ENCODE peak calls at places on chromosome 15, in four cellular contexts. E is aorta, S is tibial artery, W is SJSA1. K is an unnamed sample.

GRCh38 chr15:65336767-65337435 is 32.4 kb downstream of the RNU5B-1 start:
- DNase-seq in E (no peak), S (no peak), W (no peak), K (no peak)

GRCh38 chr15:38038659-38039442 is 104.4 kb downstream of the TMCO5A start:
- DNase-seq in E (no peak), S (no peak), W (peak; percentile 19), K (no peak)

GRCh38 chr15:83310521-83311456 is 26.3 kb upstream of the BNC1 start:
- DNase-seq in E (no peak), S (no peak), W (no peak), K (no peak)

GRCh38 chr15:23647421-23648375 is at the start of gene MAGEL2:
- DNase-seq in E (no peak), S (no peak), W (no peak), K (peak; percentile 28)

GRCh38 chr15:95278532-95279265 is 1047.3 kb downstream of the MCTP2 start:
- DNase-seq in E (no peak), S (no peak), W (peak; percentile 21), K (no peak)

GRCh38 chr15:93985925-93986324 is 245.4 kb upstream of the MCTP2 start:
- DNase-seq in E (no peak), S (no peak), W (no peak), K (no peak)

GRCh38 chr15:20349774-20350498 is 191.7 kb downstream of the GOLGA6L6 start:
- DNase-seq in E (peak; percentile 50), S (peak; percentile 20), W (no peak), K (peak; percentile 62)

GRCh38 chr15:36924076-36924475 is 176.3 kb downstream of the MEIS2 start:
- DNase-seq in E (no peak), S (no peak), W (no peak), K (no peak)

GRCh38 chr15:78212546-78213424 is 21.6 kb downstream of the ACSBG1 start:
- DNase-seq in E (peak; percentile 80), S (peak; percentile 36), W (peak; percentile 83), K (no peak)

GRCh38 chr15:89756897-89757296 is 5.8 kb upstream of the MESP1 start:
- DNase-seq in E (no peak), S (no peak), W (no peak), K (no peak)

GRCh38 chr15:68706256-68706655 is 114.4 kb downstream of the ANP32A start:
- DNase-seq in E (no peak), S (no peak), W (no peak), K (no peak)

GRCh38 chr15:39165026-39165706 is 415.7 kb upstream of the THBS1 start:
- DNase-seq in E (no peak), S (no peak), W (no peak), K (no peak)

GRCh38 chr15:73258271-73259108 is 110.3 kb downstream of the HCN4 start:
- DNase-seq in E (no peak), S (no peak), W (no peak), K (no peak)

GRCh38 chr15:83278191-83278590 is 6.3 kb downstream of the BNC1 start:
- DNase-seq in E (no peak), S (no peak), W (peak; percentile 42), K (no peak)

GRCh38 chr15:100592898-100593297 is 9.1 kb downstream of the LINS1 start:
- DNase-seq in E (no peak), S (no peak), W (peak; percentile 84), K (no peak)

GRCh38 chr15:41816788-41817187 is 11.1 kb upstream of the JMJD7 start:
- DNase-seq in E (no peak), S (no peak), W (no peak), K (no peak)

GRCh38 chr15:53359038-53359437 is 400.4 kb downstream of the WDR72 start:
- DNase-seq in E (no peak), S (no peak), W (no peak), K (no peak)

GRCh38 chr15:77510066-77511044 is 89.7 kb downstream of the HMG20A start:
- DNase-seq in E (no peak), S (no peak), W (no peak), K (no peak)

GRCh38 chr15:27046891-27047290 is 75.9 kb downstream of the GABRG3 start:
- DNase-seq in E (no peak), S (no peak), W (no peak), K (no peak)

GRCh38 chr15:35827156-35827555 is 281.2 kb upstream of the DPH6 start:
- DNase-seq in E (no peak), S (no peak), W (no peak), K (no peak)

GRCh38 chr15:34436126-34436955 is 1.3 kb downstream of the GOLGA8A start:
- DNase-seq in E (peak; percentile 47), S (no peak), W (peak; percentile 7), K (no peak)

GRCh38 chr15:101310508-101310907 is 15.5 kb upstream of the SNRPA1 start:
- DNase-seq in E (no peak), S (no peak), W (no peak), K (no peak)

GRCh38 chr15:25772500-25772899 is 90.6 kb downstream of the ATP10A start:
- DNase-seq in E (no peak), S (no peak), W (no peak), K (no peak)

GRCh38 chr15:68586274-68586961 is 7.6 kb downstream of the CORO2B start:
- DNase-seq in E (no peak), S (no peak), W (no peak), K (no peak)

GRCh38 chr15:89587955-89588354 is 12.7 kb downstream of the TICRR start:
- DNase-seq in E (no peak), S (no peak), W (no peak), K (no peak)

GRCh38 chr15:88476635-88477038 is 9.1 kb downstream of the MRPS11 start:
- DNase-seq in E (no peak), S (no peak), W (peak; percentile 13), K (no peak)

GRCh38 chr15:92159481-92159880 is 234.2 kb upstream of the ST8SIA2 start:
- DNase-seq in E (no peak), S (no peak), W (no peak), K (no peak)

GRCh38 chr15:29815705-29816042 is 6.6 kb downstream of the TJP1 start:
- DNase-seq in E (no peak), S (no peak), W (no peak), K (no peak)

GRCh38 chr15:70101459-70102113 is 3.9 kb upstream of the TLE3 start:
- DNase-seq in E (peak; percentile 60), S (no peak), W (peak; percentile 85), K (no peak)

GRCh38 chr15:71566226-71566625 is 244.1 kb upstream of the NR2E3 start:
- DNase-seq in E (no peak), S (no peak), W (no peak), K (no peak)

GRCh38 chr15:49428392-49429095 is 5.5 kb downstream of the FGF7 start:
- DNase-seq in E (no peak), S (no peak), W (no peak), K (no peak)

GRCh38 chr15:73894133-73894814 is 20.9 kb downstream of the TBC1D21 start:
- DNase-seq in E (no peak), S (no peak), W (no peak), K (no peak)

GRCh38 chr15:81911572-81911971 is 134.2 kb downstream of the MEX3B start:
- DNase-seq in E (no peak), S (no peak), W (no peak), K (no peak)

GRCh38 chr15:22980189-22981136 is at the start of gene CYFIP1:
- DNase-seq in E (peak; percentile 92), S (peak; percentile 83), W (peak; percentile 84), K (peak; percentile 90)

GRCh38 chr15:74794248-74794969 is 12.5 kb downstream of the CSK start:
- DNase-seq in E (no peak), S (no peak), W (no peak), K (no peak)

GRCh38 chr15:74044267-74045110 is 37.9 kb downstream of the GOLGA6A start:
- DNase-seq in E (peak; percentile 77), S (peak; percentile 64), W (no peak), K (peak; percentile 51)

GRCh38 chr15:45116006-45116481 is 1.9 kb downstream of the DUOXA2 start:
- DNase-seq in E (no peak), S (no peak), W (no peak), K (no peak)
- H3K4me1 ChIP-seq in E (no peaks in the 10 kb centered on the region), S (peaks cover 26% of the 10 kb centered on the region), W (no peaks in the 10 kb centered on the region), K (peaks cover 42% of the 10 kb centered on the region)

GRCh38 chr15:98724495-98724894 is 76.2 kb downstream of the IGF1R start:
- DNase-seq in E (no peak), S (no peak), W (no peak), K (no peak)

GRCh38 chr15:98727115-98728040 is 79.0 kb downstream of the IGF1R start:
- DNase-seq in E (peak; percentile 93), S (peak; percentile 89), W (peak; percentile 98), K (peak; percentile 87)

GRCh38 chr15:98724017-98724416 is 75.7 kb downstream of the IGF1R start:
- DNase-seq in E (no peak), S (no peak), W (no peak), K (no peak)

GRCh38 chr15:98728107-98728810 is 79.9 kb downstream of the IGF1R start:
- DNase-seq in E (no peak), S (no peak), W (no peak), K (no peak)

DNA sequence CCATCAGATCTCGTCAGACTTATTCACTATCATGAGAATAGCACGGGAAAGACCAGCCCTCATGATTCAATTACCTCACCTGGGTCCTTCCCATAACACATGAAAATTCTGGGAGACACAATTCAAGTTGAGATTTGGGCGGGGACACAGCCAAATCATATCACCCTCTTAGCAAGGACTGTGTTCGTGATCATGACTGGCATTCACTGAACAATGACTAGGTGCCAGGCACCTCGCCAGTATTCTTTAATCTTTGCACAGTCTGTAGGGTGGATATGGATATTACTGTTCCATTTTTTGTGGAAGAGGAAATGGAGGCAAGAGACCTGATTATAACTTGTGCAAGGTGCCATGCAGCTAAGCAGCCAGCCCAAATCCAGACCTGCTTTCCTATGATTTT is 77.5 kb downstream of the IGF1R start:
- DNase-seq in E (no peak), S (no peak), W (no peak), K (no peak)
- H3K4me1 ChIP-seq in E (peaks cover 12% of the 10 kb centered on the region), S (peaks cover 52% of the 10 kb centered on the region), W (peaks cover 77% of the 10 kb centered on the region), K (peaks cover 27% of the 10 kb centered on the region)

GRCh38 chr15:60859996-60860494 is 369.1 kb downstream of the RORA start:
- DNase-seq in E (no peak), S (no peak), W (no peak), K (no peak)
- H3K4me1 ChIP-seq in E (no peaks in the 10 kb centered on the region), S (no peaks in the 10 kb centered on the region), W (no peaks in the 10 kb centered on the region), K (no peaks in the 10 kb centered on the region)

GRCh38 chr15:64009241-64009640 is 37.0 kb downstream of the DAPK2 start:
- DNase-seq in E (no peak), S (no peak), W (no peak), K (no peak)

GRCh38 chr15:64004059-64004458 is 42.2 kb downstream of the DAPK2 start:
- DNase-seq in E (no peak), S (no peak), W (no peak), K (no peak)

GRCh38 chr15:64004582-64004981 is 41.7 kb downstream of the DAPK2 start:
- DNase-seq in E (no peak), S (no peak), W (no peak), K (no peak)

GRCh38 chr15:64008177-64008576 is 38.1 kb downstream of the DAPK2 start:
- DNase-seq in E (no peak), S (no peak), W (no peak), K (no peak)

DNA sequence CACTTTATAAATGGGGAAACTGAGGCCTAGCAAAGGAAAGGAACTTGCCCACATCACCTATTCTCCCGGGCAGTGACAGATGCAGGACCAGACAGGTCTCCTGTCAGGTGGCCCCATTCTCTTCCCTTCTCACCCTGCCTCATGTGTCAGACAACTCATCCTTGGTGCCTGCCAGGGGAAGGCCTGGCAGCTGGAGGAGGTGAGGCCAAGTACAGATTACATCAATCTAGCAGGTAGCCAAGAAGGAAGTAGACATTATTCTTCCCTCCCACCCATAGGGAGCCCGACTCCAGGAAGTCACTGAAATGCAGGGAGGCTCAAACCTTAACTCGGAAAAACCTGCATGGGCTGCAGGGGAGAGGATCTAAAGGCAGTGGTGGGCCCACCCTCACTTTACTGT is 39.6 kb downstream of the DAPK2 start:
- DNase-seq in E (no peak), S (no peak), W (no peak), K (no peak)
- H3K4me1 ChIP-seq in E (no peaks in the 10 kb centered on the region), S (no peaks in the 10 kb centered on the region), W (peaks cover 9% of the 10 kb centered on the region), K (peaks cover 41% of the 10 kb centered on the region)